ENCODE peak calls at places on chromosomes 16 and 17, in four cellular contexts. B is occipital lobe, I is C1 segment of cervical spinal cord, U is A549. W is an unnamed sample.
A peak's percentile ranks its signal among the peaks of the same experiment; 100 is the strongest.

GRCh38 chr16:11303405-11304138 is 22.4 kb upstream of the PRM1 start:
- DNase-seq in I (no peak), B (no peak), U (no peak), W (no peak)

GRCh38 chr16:48629531-48629930 is 19.6 kb upstream of the N4BP1 start:
- DNase-seq in U (no peak), B (no peak), I (no peak), W (no peak)

GRCh38 chr17:82043507-82043906 is 6.0 kb upstream of the DCXR start:
- DNase-seq in U (no peak), I (no peak), B (no peak), W (no peak)

GRCh38 chr17:32877164-32877764 is 340 bp upstream of the MYO1D start:
- DNase-seq in U (peak; percentile 84), B (peak; percentile 80), I (peak; percentile 79), W (peak; percentile 38)

GRCh38 chr17:76537288-76537577 is 276 bp downstream of the CYGB start:
- DNase-seq in B (no peak), I (no peak), U (no peak), W (no peak)

GRCh38 chr16:4327782-4328579 is 12.1 kb downstream of the GLIS2 start:
- DNase-seq in I (peak; percentile 55), B (peak; percentile 60), U (no peak), W (no peak)

GRCh38 chr17:42660692-42661345 is 1.7 kb downstream of the TUBG2 start:
- DNase-seq in B (no peak), U (peak; percentile 68), I (no peak), W (peak; percentile 79)

GRCh38 chr17:43952724-43953666 is 745 bp downstream of the PYY start:
- DNase-seq in B (no peak), I (no peak), U (no peak), W (no peak)

GRCh38 chr16:83882118-83882879 is 16.6 kb upstream of the MLYCD start:
- DNase-seq in I (no peak), U (no peak), B (no peak), W (no peak)

GRCh38 chr17:5331506-5331905 is 49.4 kb downstream of the RABEP1 start:
- DNase-seq in B (no peak), U (no peak), I (no peak), W (no peak)

GRCh38 chr17:50052822-50053653 is 2.9 kb upstream of the ITGA3 start:
- DNase-seq in B (no peak), I (no peak), U (peak; percentile 45), W (no peak)

GRCh38 chr16:23826528-23827244 is 9.1 kb upstream of the PRKCB start:
- DNase-seq in B (no peak), I (no peak), U (peak; percentile 38), W (no peak)

GRCh38 chr17:32552280-32552679 is 65.5 kb downstream of the CDK5R1 start:
- DNase-seq in U (no peak), B (no peak), I (no peak), W (no peak)

GRCh38 chr16:1097156-1097555 is 1.1 kb upstream of the C1QTNF8 start:
- DNase-seq in B (no peak), U (no peak), I (no peak), W (no peak)

GRCh38 chr17:17666111-17666714 is 15.0 kb upstream of the RAI1 start:
- DNase-seq in U (peak; percentile 66), B (no peak), I (no peak), W (peak; percentile 97)

GRCh38 chr17:82390860-82391435 is 19.4 kb downstream of the UTS2R start:
- DNase-seq in B (no peak), I (no peak), U (no peak), W (no peak)

GRCh38 chr16:368388-369158 is 1.8 kb downstream of the MRPL28 start:
- DNase-seq in B (no peak), U (no peak), I (no peak), W (no peak)